ENCODE peak calls at places on chromosome 3, in eight cellular contexts. One of them, this sample, is unnamed.

GRCh38 chr3:111333642-111334041 is 208.4 kb upstream of the CD96 start:
- DNase-seq in heart right ventricle: no peak
- DNase-seq in adrenal gland: no peak
- DNase-seq in lung: no peak
- DNase-seq in HL-60: no peak
- DNase-seq in MM.1S: no peak
- DNase-seq in SK-N-SH: no peak
- DNase-seq in A673: no peak
- DNase-seq in this sample: no peak

GRCh38 chr3:51686512-51687215 is 15.6 kb downstream of the TEX264 start:
- DNase-seq in heart right ventricle: peak
- DNase-seq in adrenal gland: peak
- DNase-seq in lung: peak
- DNase-seq in HL-60: peak
- DNase-seq in MM.1S: peak
- DNase-seq in SK-N-SH: no peak
- DNase-seq in A673: no peak
- DNase-seq in this sample: no peak

GRCh38 chr3:136311971-136312370 is 61.8 kb downstream of the PCCB start:
- DNase-seq in heart right ventricle: no peak
- DNase-seq in adrenal gland: no peak
- DNase-seq in lung: no peak
- DNase-seq in HL-60: no peak
- DNase-seq in MM.1S: no peak
- DNase-seq in SK-N-SH: no peak
- DNase-seq in A673: no peak
- DNase-seq in this sample: no peak

GRCh38 chr3:149534671-149535394 is 60.3 kb downstream of the TM4SF4 start:
- DNase-seq in heart right ventricle: no peak
- DNase-seq in adrenal gland: no peak
- DNase-seq in lung: peak
- DNase-seq in HL-60: no peak
- DNase-seq in MM.1S: no peak
- DNase-seq in SK-N-SH: no peak
- DNase-seq in A673: peak
- DNase-seq in this sample: no peak

GRCh38 chr3:16932877-16933276 is 48.1 kb downstream of the PLCL2 start:
- DNase-seq in heart right ventricle: no peak
- DNase-seq in adrenal gland: no peak
- DNase-seq in lung: no peak
- DNase-seq in HL-60: no peak
- DNase-seq in MM.1S: peak
- DNase-seq in SK-N-SH: no peak
- DNase-seq in A673: no peak
- DNase-seq in this sample: no peak

GRCh38 chr3:100106531-100107155 is 7.7 kb downstream of the FILIP1L start:
- DNase-seq in heart right ventricle: no peak
- DNase-seq in adrenal gland: no peak
- DNase-seq in lung: no peak
- DNase-seq in HL-60: no peak
- DNase-seq in MM.1S: no peak
- DNase-seq in SK-N-SH: no peak
- DNase-seq in A673: no peak
- DNase-seq in this sample: no peak

GRCh38 chr3:127690106-127690505 is 17.4 kb downstream of the ABTB1 start:
- DNase-seq in heart right ventricle: no peak
- DNase-seq in adrenal gland: no peak
- DNase-seq in lung: no peak
- DNase-seq in HL-60: no peak
- DNase-seq in MM.1S: no peak
- DNase-seq in SK-N-SH: no peak
- DNase-seq in A673: no peak
- DNase-seq in this sample: no peak

GRCh38 chr3:107690522-107691138 is 167.9 kb downstream of the BBX start:
- DNase-seq in heart right ventricle: no peak
- DNase-seq in adrenal gland: no peak
- DNase-seq in lung: no peak
- DNase-seq in HL-60: no peak
- DNase-seq in MM.1S: peak
- DNase-seq in SK-N-SH: peak
- DNase-seq in A673: peak
- DNase-seq in this sample: no peak

GRCh38 chr3:119205209-119205608 is 31.8 kb downstream of the UPK1B start:
- DNase-seq in heart right ventricle: no peak
- DNase-seq in adrenal gland: no peak
- DNase-seq in lung: no peak
- DNase-seq in HL-60: no peak
- DNase-seq in MM.1S: no peak
- DNase-seq in SK-N-SH: no peak
- DNase-seq in A673: no peak
- DNase-seq in this sample: no peak

GRCh38 chr3:67947808-67948508 is 293.5 kb upstream of the SUCLG2 start:
- DNase-seq in heart right ventricle: no peak
- DNase-seq in adrenal gland: no peak
- DNase-seq in lung: no peak
- DNase-seq in HL-60: no peak
- DNase-seq in MM.1S: peak
- DNase-seq in SK-N-SH: no peak
- DNase-seq in A673: no peak
- DNase-seq in this sample: no peak

GRCh38 chr3:9399746-9400145 is 2.3 kb downstream of the SETD5 start:
- DNase-seq in heart right ventricle: peak
- DNase-seq in adrenal gland: peak
- DNase-seq in lung: peak
- DNase-seq in HL-60: peak
- DNase-seq in MM.1S: peak
- DNase-seq in SK-N-SH: peak
- DNase-seq in A673: peak
- DNase-seq in this sample: no peak
- H3K27ac ChIP-seq in heart right ventricle: peak
- H3K27ac ChIP-seq in adrenal gland: peak
- H3K27ac ChIP-seq in lung: peak
- H3K27ac ChIP-seq in HL-60: peak
- H3K27ac ChIP-seq in MM.1S: no peak
- H3K27ac ChIP-seq in SK-N-SH: peak
- H3K27ac ChIP-seq in A673: peak
- H3K27ac ChIP-seq in this sample: no peak

GRCh38 chr3:123739146-123739545 is 145.0 kb downstream of the MYLK start:
- DNase-seq in heart right ventricle: no peak
- DNase-seq in adrenal gland: no peak
- DNase-seq in lung: no peak
- DNase-seq in HL-60: no peak
- DNase-seq in MM.1S: no peak
- DNase-seq in SK-N-SH: no peak
- DNase-seq in A673: no peak
- DNase-seq in this sample: no peak
- H3K27ac ChIP-seq in heart right ventricle: no peak
- H3K27ac ChIP-seq in adrenal gland: no peak
- H3K27ac ChIP-seq in lung: no peak
- H3K27ac ChIP-seq in HL-60: no peak
- H3K27ac ChIP-seq in MM.1S: no peak
- H3K27ac ChIP-seq in SK-N-SH: peak
- H3K27ac ChIP-seq in A673: no peak
- H3K27ac ChIP-seq in this sample: no peak

DNA sequence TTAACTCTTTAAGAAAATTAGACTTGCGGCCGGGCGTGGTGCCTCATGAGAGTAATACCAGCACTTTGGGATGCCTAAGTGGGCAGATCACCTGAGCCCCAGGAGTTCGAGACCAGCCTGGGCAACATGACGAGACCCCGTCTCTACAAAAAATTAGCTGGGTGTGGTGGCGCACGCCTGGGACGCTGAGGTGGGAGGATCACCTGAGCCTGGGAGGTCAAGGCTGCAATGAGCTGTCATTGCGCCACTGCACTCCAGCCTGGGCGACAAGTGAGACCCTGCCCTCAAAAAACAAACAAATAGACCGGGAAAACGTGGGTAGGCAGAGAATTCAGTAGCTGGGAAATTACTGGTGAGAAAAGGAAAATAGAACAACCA is 657 bp downstream of the UMPS start:
- DNase-seq in heart right ventricle: no peak
- DNase-seq in adrenal gland: no peak
- DNase-seq in lung: no peak
- DNase-seq in HL-60: no peak
- DNase-seq in MM.1S: no peak
- DNase-seq in SK-N-SH: no peak
- DNase-seq in A673: no peak
- DNase-seq in this sample: no peak
- H3K27ac ChIP-seq in heart right ventricle: peak
- H3K27ac ChIP-seq in adrenal gland: no peak
- H3K27ac ChIP-seq in lung: no peak
- H3K27ac ChIP-seq in HL-60: peak
- H3K27ac ChIP-seq in MM.1S: peak
- H3K27ac ChIP-seq in SK-N-SH: no peak
- H3K27ac ChIP-seq in A673: peak
- H3K27ac ChIP-seq in this sample: no peak

GRCh38 chr3:52796411-52796810 is 1.8 kb downstream of the ITIH3 start:
- DNase-seq in heart right ventricle: no peak
- DNase-seq in adrenal gland: no peak
- DNase-seq in lung: no peak
- DNase-seq in HL-60: no peak
- DNase-seq in MM.1S: no peak
- DNase-seq in SK-N-SH: no peak
- DNase-seq in A673: no peak
- DNase-seq in this sample: no peak
- H3K27ac ChIP-seq in heart right ventricle: no peak
- H3K27ac ChIP-seq in adrenal gland: no peak
- H3K27ac ChIP-seq in lung: no peak
- H3K27ac ChIP-seq in HL-60: no peak
- H3K27ac ChIP-seq in MM.1S: no peak
- H3K27ac ChIP-seq in SK-N-SH: no peak
- H3K27ac ChIP-seq in A673: no peak
- H3K27ac ChIP-seq in this sample: no peak

DNA sequence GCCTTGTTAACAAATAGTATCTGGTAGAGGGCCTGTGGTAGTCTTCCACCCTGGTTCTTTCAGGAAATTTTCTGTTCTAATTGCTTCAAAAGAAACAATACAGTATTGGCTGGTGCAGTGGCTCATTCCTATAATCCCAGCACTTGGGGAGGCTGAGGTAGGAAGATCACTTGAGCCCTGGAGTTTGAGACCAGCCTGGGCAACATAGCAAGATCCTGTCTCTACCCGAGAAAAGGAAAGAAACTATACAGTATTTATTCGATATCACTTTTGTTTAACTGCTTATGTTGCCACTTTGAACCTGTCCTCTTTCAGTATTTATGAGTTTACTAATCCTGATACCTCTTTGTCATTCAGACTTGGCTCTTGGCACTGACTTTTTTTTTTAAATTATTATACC is 4.5 kb downstream of the MKRN2 start:
- DNase-seq in heart right ventricle: no peak
- DNase-seq in adrenal gland: no peak
- DNase-seq in lung: no peak
- DNase-seq in HL-60: no peak
- DNase-seq in MM.1S: no peak
- DNase-seq in SK-N-SH: no peak
- DNase-seq in A673: no peak
- DNase-seq in this sample: no peak
- H3K27ac ChIP-seq in heart right ventricle: peak
- H3K27ac ChIP-seq in adrenal gland: no peak
- H3K27ac ChIP-seq in lung: peak
- H3K27ac ChIP-seq in HL-60: no peak
- H3K27ac ChIP-seq in MM.1S: no peak
- H3K27ac ChIP-seq in SK-N-SH: no peak
- H3K27ac ChIP-seq in A673: no peak
- H3K27ac ChIP-seq in this sample: no peak

DNA sequence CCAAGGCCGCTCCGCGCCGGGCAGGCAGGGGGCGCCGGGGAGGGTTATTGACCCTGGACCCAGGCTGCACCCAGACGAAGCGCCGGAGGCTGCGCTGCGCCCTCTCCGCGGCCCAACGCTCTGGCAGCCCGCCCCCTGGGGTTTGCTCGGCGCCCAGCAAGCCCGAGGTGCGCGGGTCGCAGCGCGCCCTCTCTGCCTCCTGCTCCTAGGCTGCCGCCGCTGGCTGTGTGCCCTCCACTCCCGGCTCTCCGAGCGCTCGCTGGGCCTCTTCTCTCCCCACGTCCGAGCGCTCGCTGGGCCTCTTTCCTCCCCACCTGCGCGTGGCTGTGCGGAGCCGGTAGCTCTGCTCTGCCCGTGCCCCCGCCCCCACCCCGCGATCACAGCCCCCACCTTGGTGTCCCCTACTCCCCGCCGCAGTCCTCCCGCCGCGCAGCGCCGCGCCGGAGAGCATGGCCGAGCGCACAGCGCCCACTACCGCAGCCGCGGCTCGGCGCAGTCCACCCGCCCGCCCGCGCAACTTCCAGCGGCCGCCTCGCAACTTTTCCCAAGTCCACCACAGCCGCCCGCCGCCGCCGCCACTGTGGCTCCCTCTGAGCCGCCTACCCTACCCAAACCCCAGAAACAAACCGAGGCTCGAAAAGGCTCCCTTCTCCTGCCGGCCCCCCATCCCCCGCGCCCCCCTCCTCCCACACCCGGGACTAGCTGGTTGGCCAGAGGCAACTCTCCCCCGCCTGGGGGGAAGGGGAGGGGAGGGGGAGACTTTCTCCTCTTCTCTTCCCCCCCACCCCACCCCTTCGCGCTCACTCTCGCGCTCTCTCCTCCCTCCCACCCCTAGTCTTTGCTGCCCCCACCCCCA is 1.1 kb downstream of the MECOM start:
- DNase-seq in heart right ventricle: peak
- DNase-seq in adrenal gland: no peak
- DNase-seq in lung: peak
- DNase-seq in HL-60: no peak
- DNase-seq in MM.1S: peak
- DNase-seq in SK-N-SH: peak
- DNase-seq in A673: peak
- DNase-seq in this sample: peak
- H3K27ac ChIP-seq in heart right ventricle: peak
- H3K27ac ChIP-seq in adrenal gland: no peak
- H3K27ac ChIP-seq in lung: peak
- H3K27ac ChIP-seq in HL-60: no peak
- H3K27ac ChIP-seq in MM.1S: no peak
- H3K27ac ChIP-seq in SK-N-SH: no peak
- H3K27ac ChIP-seq in A673: no peak
- H3K27ac ChIP-seq in this sample: no peak

This sample was measured in substantia nigra.